ENCODE peak calls at places on chromosomes 3 and 15, in nine cellular contexts. C is WERI-Rb-1; D is HT1080; X is activated T-helper 1 cell treated with Interleukin-2 at 50 U/mL for 16 hours; W is H7; S is right lobe of liver; I is AG09319; Q is glutamatergic neuron; B is stimulated activated CD4-positive, alpha-beta T cell treated with anti-CD3 and anti-CD28 coated beads, Interleukin-15, amount 100 ng/mL, for 1 hour. Z is an unnamed sample.

GRCh38 chr15:75063338-75063737 is 39.9 kb downstream of the PPCDC start:
- DNase-seq in C (no peak), D (peak; percentile 15), X (no peak), W (no peak), S (no peak), I (no peak), Q (no peak), B (no peak), Z (peak; percentile 15)

GRCh38 chr3:40741729-40742128 is 217.0 kb downstream of the ZNF621 start:
- DNase-seq in C (no peak), D (peak; percentile 50), X (no peak), W (no peak), S (no peak), I (no peak), Q (no peak), B (no peak), Z (no peak)

GRCh38 chr3:101676219-101676764 is 640 bp downstream of the ZBTB11 start:
- DNase-seq in C (peak; percentile 97), D (peak; percentile 96), X (peak; percentile 90), W (peak; percentile 98), S (peak; percentile 97), I (peak; percentile 90), Q (peak; percentile 99), B (peak; percentile 89), Z (peak; percentile 89)

GRCh38 chr3:187287231-187287630 is 4.3 kb downstream of the MASP1 start:
- DNase-seq in C (no peak), D (no peak), X (no peak), W (no peak), S (no peak), I (no peak), Q (no peak), B (no peak), Z (no peak)

GRCh38 chr15:70424937-70425411 is 327.3 kb upstream of the TLE3 start:
- DNase-seq in C (no peak), D (no peak), X (no peak), W (no peak), S (no peak), I (no peak), Q (no peak), B (no peak), Z (no peak)

GRCh38 chr3:80688814-80689213 is 921.0 kb upstream of the ROBO1 start:
- DNase-seq in C (no peak), D (no peak), X (no peak), W (no peak), S (no peak), I (no peak), Q (no peak), B (no peak), Z (no peak)

GRCh38 chr3:160665784-160666526 is 11.0 kb upstream of the ARL14 start:
- DNase-seq in C (no peak), D (peak; percentile 95), X (no peak), W (no peak), S (no peak), I (peak; percentile 56), Q (no peak), B (no peak), Z (peak; percentile 24)

GRCh38 chr3:127056281-127056680 is 73.4 kb downstream of the PLXNA1 start:
- DNase-seq in C (no peak), D (no peak), X (no peak), W (no peak), S (peak; percentile 43), I (no peak), Q (no peak), B (no peak), Z (no peak)

GRCh38 chr15:69414702-69415161 is 583 bp downstream of the KIF23 start:
- DNase-seq in C (peak; percentile 19), D (peak; percentile 81), X (no peak), W (peak; percentile 84), S (no peak), I (peak; percentile 81), Q (peak; percentile 44), B (no peak), Z (peak; percentile 74)

GRCh38 chr15:67144609-67145306 is 79.4 kb downstream of the SMAD3 start:
- DNase-seq in C (no peak), D (peak; percentile 91), X (no peak), W (peak; percentile 68), S (no peak), I (no peak), Q (no peak), B (no peak), Z (no peak)

GRCh38 chr3:188179006-188179966 is 25.3 kb downstream of the LPP start:
- DNase-seq in C (no peak), D (no peak), X (no peak), W (no peak), S (no peak), I (peak; percentile 36), Q (no peak), B (no peak), Z (peak; percentile 65)

GRCh38 chr3:141011511-141012262 is 39.5 kb upstream of the SPSB4 start:
- DNase-seq in C (peak; percentile 89), D (peak; percentile 59), X (peak; percentile 38), W (peak; percentile 69), S (peak; percentile 68), I (peak; percentile 3), Q (peak; percentile 98), B (peak; percentile 45), Z (peak; percentile 14)

GRCh38 chr3:65556934-65557577 is 481.7 kb downstream of the MAGI1 start:
- DNase-seq in C (no peak), D (no peak), X (no peak), W (no peak), S (no peak), I (no peak), Q (no peak), B (no peak), Z (no peak)

GRCh38 chr3:50190921-50191660 is at the start of gene GNAT1:
- DNase-seq in C (no peak), D (no peak), X (no peak), W (no peak), S (no peak), I (no peak), Q (no peak), B (no peak), Z (no peak)

GRCh38 chr15:87416591-87417257 is 839.8 kb downstream of the NTRK3 start:
- DNase-seq in C (no peak), D (no peak), X (no peak), W (no peak), S (no peak), I (no peak), Q (no peak), B (no peak), Z (peak; percentile 3)

GRCh38 chr3:11530153-11530721 is 113.5 kb downstream of the VGLL4 start:
- DNase-seq in C (no peak), D (peak; percentile 70), X (no peak), W (no peak), S (no peak), I (peak; percentile 81), Q (no peak), B (no peak), Z (no peak)

GRCh38 chr3:135497979-135498378 is 467.5 kb upstream of the PPP2R3A start:
- DNase-seq in C (no peak), D (no peak), X (no peak), W (no peak), S (no peak), I (no peak), Q (no peak), B (no peak), Z (no peak)

GRCh38 chr3:181719298-181719859 is 7.7 kb downstream of the SOX2 start:
- DNase-seq in C (no peak), D (no peak), X (no peak), W (peak; percentile 57), S (no peak), I (no peak), Q (no peak), B (no peak), Z (no peak)